ENCODE peak calls at places on chromosomes 11 and 22, in four cellular contexts. One of them, this sample, is unnamed.

GRCh38 chr11:112570335-112570734 is 309.7 kb upstream of the PLET1 start:
- DNase-seq in fibroblast of pulmonary artery: no peak
- DNase-seq in GM06990: no peak
- DNase-seq in AG09319: no peak
- DNase-seq in this sample: no peak

GRCh38 chr11:134488512-134488911 is 76.5 kb upstream of the B3GAT1 start:
- DNase-seq in AG09319: no peak
- DNase-seq in GM06990: no peak
- DNase-seq in fibroblast of pulmonary artery: no peak
- DNase-seq in this sample: no peak

GRCh38 chr11:117424781-117425180 is 97.1 kb downstream of the CEP164 start:
- DNase-seq in GM06990: no peak
- DNase-seq in fibroblast of pulmonary artery: peak
- DNase-seq in AG09319: no peak
- DNase-seq in this sample: no peak

GRCh38 chr11:65334696-65335295 is 1.1 kb downstream of the DPF2 start:
- DNase-seq in AG09319: no peak
- DNase-seq in GM06990: no peak
- DNase-seq in fibroblast of pulmonary artery: peak
- DNase-seq in this sample: no peak

GRCh38 chr11:35826949-35827348 is 116.9 kb upstream of the LDLRAD3 start:
- DNase-seq in AG09319: no peak
- DNase-seq in GM06990: no peak
- DNase-seq in fibroblast of pulmonary artery: no peak
- DNase-seq in this sample: no peak

GRCh38 chr22:39173787-39174497 is 21.5 kb upstream of the CBX7 start:
- DNase-seq in fibroblast of pulmonary artery: no peak
- DNase-seq in AG09319: no peak
- DNase-seq in GM06990: no peak
- DNase-seq in this sample: no peak

GRCh38 chr11:70527046-70527395 is 128.7 kb downstream of the CTTN start:
- DNase-seq in fibroblast of pulmonary artery: no peak
- DNase-seq in AG09319: no peak
- DNase-seq in GM06990: no peak
- DNase-seq in this sample: no peak

GRCh38 chr22:35598396-35598710 is 18.8 kb downstream of the MB start:
- DNase-seq in fibroblast of pulmonary artery: no peak
- DNase-seq in GM06990: no peak
- DNase-seq in AG09319: no peak
- DNase-seq in this sample: no peak

GRCh38 chr11:123518496-123519054 is 88.5 kb downstream of the GRAMD1B start:
- DNase-seq in GM06990: peak
- DNase-seq in fibroblast of pulmonary artery: no peak
- DNase-seq in AG09319: no peak
- DNase-seq in this sample: no peak

GRCh38 chr22:39728236-39728860 is 157.8 kb downstream of the CACNA1I start:
- DNase-seq in GM06990: no peak
- DNase-seq in fibroblast of pulmonary artery: no peak
- DNase-seq in AG09319: no peak
- DNase-seq in this sample: no peak

GRCh38 chr11:6736495-6737121 is 35.2 kb downstream of the OR2AG2 start:
- DNase-seq in GM06990: no peak
- DNase-seq in AG09319: no peak
- DNase-seq in fibroblast of pulmonary artery: no peak
- DNase-seq in this sample: no peak

GRCh38 chr22:30869996-30870395 is 98.6 kb downstream of the MORC2 start:
- DNase-seq in AG09319: no peak
- DNase-seq in GM06990: no peak
- DNase-seq in fibroblast of pulmonary artery: no peak
- DNase-seq in this sample: no peak

DNA sequence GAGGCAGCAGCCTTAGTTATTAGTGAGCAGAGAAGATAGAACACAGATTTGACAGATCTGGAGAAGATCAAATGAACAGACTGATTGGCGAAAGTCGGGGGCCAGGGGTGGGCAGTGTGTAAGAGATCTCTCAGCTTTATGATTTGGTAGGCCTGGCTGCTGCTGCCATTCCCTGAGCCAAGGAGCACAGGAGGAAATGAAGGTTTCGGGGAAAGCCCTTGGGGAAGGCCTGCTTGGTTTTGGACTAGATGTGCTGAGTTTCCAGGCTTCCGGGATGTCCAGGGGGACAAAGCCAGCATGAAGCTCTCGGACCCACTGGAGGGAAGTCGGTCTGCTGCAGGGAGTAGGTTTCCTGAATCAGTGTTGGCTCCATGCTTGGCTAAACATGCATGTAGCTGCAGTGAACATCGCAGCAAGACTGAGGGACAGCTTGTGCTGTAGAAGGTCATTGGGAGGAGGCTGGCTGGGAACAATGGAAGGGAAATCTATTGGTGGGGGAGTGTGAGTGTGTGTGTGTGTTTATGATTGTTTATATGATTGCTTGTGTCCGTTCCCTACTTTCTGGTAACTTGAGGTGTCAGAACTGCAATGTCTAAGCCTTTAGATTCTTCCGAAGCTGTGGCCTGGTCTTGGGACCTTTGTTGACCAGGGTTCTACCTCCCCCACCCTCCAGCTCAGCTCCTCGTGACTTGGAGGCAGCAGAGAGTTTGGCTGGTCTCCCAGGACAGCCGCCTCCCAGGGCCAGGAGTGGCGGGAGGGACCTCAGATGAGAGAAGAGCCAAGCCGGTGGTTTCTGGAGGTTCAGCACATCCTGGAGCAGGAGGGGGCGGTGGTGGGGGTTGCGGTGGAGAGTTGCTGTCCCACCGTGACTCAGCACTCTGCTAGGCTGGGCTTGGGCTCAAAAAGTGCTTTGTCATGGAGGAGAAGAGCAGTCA is 4.0 kb upstream of the FTH1 start:
- DNase-seq in AG09319: peak
- DNase-seq in GM06990: peak
- DNase-seq in fibroblast of pulmonary artery: peak
- DNase-seq in this sample: peak
- TF ChIP-seq CTCF in AG09319: no peak
- TF ChIP-seq CTCF in GM06990: no peak
- TF ChIP-seq CTCF in fibroblast of pulmonary artery: no peak
- TF ChIP-seq CTCF in this sample: no peak

DNA sequence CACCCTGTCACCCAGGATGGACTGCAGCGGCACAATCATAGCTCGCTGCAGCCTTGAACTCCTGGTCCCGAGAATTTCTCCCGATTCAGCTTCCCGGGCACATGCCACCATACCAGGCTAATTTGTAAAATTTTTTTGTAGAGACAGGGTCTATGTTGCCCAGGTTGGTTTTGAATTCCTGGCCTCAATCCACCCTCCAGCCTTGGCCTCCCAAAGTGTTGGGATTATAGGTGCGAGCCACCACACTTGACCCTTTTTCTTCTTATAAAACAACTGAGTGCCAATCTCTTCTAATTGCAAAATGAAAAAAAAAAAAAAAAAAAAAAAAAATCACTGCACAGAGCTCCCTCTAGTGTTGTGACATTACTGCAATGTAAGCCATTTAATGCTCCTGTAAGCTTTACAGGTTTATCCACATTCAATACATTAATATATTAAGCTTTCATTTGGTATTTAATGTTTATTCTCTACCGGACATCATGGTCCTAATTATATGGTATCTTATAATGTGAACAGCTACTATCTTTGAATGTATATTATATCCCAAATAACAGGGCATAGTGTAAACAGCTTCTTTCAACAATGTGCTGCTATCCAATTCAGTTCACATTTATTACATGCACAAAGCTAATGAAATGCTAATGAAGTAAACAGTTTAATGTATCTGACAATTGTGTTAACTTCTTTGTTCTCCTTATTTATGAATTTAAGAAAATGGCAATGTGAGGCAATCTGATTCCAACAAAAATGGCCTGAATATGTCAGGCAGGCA is 44.6 kb downstream of the COPB1 start:
- DNase-seq in AG09319: no peak
- DNase-seq in fibroblast of pulmonary artery: peak
- DNase-seq in GM06990: no peak
- DNase-seq in this sample: no peak
- TF ChIP-seq CTCF in AG09319: peak
- TF ChIP-seq CTCF in fibroblast of pulmonary artery: peak
- TF ChIP-seq CTCF in GM06990: peak
- TF ChIP-seq CTCF in this sample: peak

GRCh38 chr22:38097557-38098409 is 12.7 kb downstream of the BAIAP2L2 start:
- DNase-seq in fibroblast of pulmonary artery: peak
- DNase-seq in AG09319: no peak
- DNase-seq in GM06990: no peak
- DNase-seq in this sample: no peak
- TF ChIP-seq CTCF in fibroblast of pulmonary artery: peak
- TF ChIP-seq CTCF in AG09319: peak
- TF ChIP-seq CTCF in GM06990: no peak
- TF ChIP-seq CTCF in this sample: no peak

GRCh38 chr11:128690746-128691091 is 3.2 kb upstream of the FLI1 start:
- DNase-seq in fibroblast of pulmonary artery: no peak
- DNase-seq in AG09319: no peak
- DNase-seq in GM06990: no peak
- DNase-seq in this sample: no peak

GRCh38 chr11:128691802-128692749 is 1.8 kb upstream of the FLI1 start:
- DNase-seq in fibroblast of pulmonary artery: no peak
- DNase-seq in GM06990: no peak
- DNase-seq in AG09319: no peak
- DNase-seq in this sample: no peak

GRCh38 chr11:128694618-128695481 is 978 bp downstream of the FLI1 start:
- DNase-seq in fibroblast of pulmonary artery: peak
- DNase-seq in AG09319: no peak
- DNase-seq in GM06990: peak
- DNase-seq in this sample: no peak

GRCh38 chr11:128695539-128696221 is 1.8 kb downstream of the FLI1 start:
- DNase-seq in GM06990: no peak
- DNase-seq in fibroblast of pulmonary artery: peak
- DNase-seq in AG09319: no peak
- DNase-seq in this sample: no peak

DNA sequence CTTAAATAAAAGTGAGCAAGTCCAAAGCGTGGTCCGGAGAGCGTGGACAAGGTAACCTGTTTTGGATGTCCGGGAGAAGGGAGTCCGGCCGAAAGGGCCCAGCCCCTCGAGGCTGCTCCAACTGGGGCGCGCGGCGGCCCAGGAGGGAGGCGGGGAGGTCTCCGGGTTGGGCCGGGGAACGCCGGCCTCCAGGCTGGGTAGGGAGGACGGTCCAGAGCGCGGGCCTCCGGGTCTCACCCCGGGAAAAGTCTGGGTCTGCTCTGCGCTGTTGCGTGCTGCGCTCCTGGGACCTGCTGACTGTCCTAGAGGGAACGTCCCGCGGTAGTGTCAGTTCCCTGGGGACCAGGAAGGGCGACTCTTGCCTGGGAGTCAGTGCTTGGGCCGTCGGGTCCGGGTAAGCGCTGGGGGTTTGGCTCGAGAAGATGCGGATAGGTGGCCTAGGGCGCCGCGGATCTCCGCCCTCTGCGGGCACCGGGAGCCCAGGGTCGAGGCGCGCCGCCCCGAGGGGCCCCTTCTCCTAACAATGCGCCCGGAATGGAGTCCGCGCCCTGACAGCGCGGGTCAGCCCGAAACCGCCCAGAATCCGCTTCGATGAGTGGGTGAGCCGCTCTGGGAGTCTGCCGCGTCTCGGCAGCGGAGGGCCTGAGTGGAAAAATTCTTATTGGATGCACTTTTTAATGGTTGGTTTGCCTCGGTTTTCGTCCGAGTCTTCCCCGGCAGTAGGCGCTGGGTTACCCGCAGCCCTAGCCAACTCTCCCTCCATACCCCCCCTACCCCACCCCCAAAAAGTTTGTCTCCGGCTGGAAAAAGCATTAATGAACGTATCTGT is 908 bp upstream of the FLI1 start:
- DNase-seq in fibroblast of pulmonary artery: peak
- DNase-seq in GM06990: peak
- DNase-seq in AG09319: no peak
- DNase-seq in this sample: peak
- TF ChIP-seq CTCF in fibroblast of pulmonary artery: no peak
- TF ChIP-seq CTCF in GM06990: no peak
- TF ChIP-seq CTCF in AG09319: no peak
- TF ChIP-seq CTCF in this sample: no peak

GRCh38 chr22:17832665-17833064 is 58.4 kb upstream of the BID start:
- DNase-seq in GM06990: no peak
- DNase-seq in fibroblast of pulmonary artery: no peak
- DNase-seq in AG09319: no peak
- DNase-seq in this sample: no peak
- TF ChIP-seq CTCF in GM06990: no peak
- TF ChIP-seq CTCF in fibroblast of pulmonary artery: no peak
- TF ChIP-seq CTCF in AG09319: no peak
- TF ChIP-seq CTCF in this sample: no peak

GRCh38 chr11:46826310-46827044 is 19.6 kb downstream of the CKAP5 start:
- DNase-seq in AG09319: peak
- DNase-seq in fibroblast of pulmonary artery: peak
- DNase-seq in GM06990: peak
- DNase-seq in this sample: peak
- TF ChIP-seq CTCF in AG09319: peak
- TF ChIP-seq CTCF in fibroblast of pulmonary artery: no peak
- TF ChIP-seq CTCF in GM06990: no peak
- TF ChIP-seq CTCF in this sample: no peak

GRCh38 chr22:21919526-21920307 is 32.9 kb downstream of the PPM1F start:
- DNase-seq in fibroblast of pulmonary artery: no peak
- DNase-seq in GM06990: no peak
- DNase-seq in AG09319: no peak
- DNase-seq in this sample: no peak

GRCh38 chr22:21921729-21922128 is 30.9 kb downstream of the PPM1F start:
- DNase-seq in GM06990: no peak
- DNase-seq in fibroblast of pulmonary artery: no peak
- DNase-seq in AG09319: no peak
- DNase-seq in this sample: no peak

GRCh38 chr22:21920341-21921183 is 32.1 kb downstream of the PPM1F start:
- DNase-seq in fibroblast of pulmonary artery: no peak
- DNase-seq in AG09319: no peak
- DNase-seq in GM06990: no peak
- DNase-seq in this sample: no peak

GRCh38 chr22:21922370-21923162 is 30.1 kb downstream of the PPM1F start:
- DNase-seq in GM06990: no peak
- DNase-seq in AG09319: no peak
- DNase-seq in fibroblast of pulmonary artery: no peak
- DNase-seq in this sample: no peak

GRCh38 chr22:21921184-21921721 is 31.4 kb downstream of the PPM1F start:
- DNase-seq in AG09319: no peak
- DNase-seq in GM06990: no peak
- DNase-seq in fibroblast of pulmonary artery: no peak
- DNase-seq in this sample: no peak
- TF ChIP-seq CTCF in AG09319: no peak
- TF ChIP-seq CTCF in GM06990: no peak
- TF ChIP-seq CTCF in fibroblast of pulmonary artery: no peak
- TF ChIP-seq CTCF in this sample: no peak

DNA sequence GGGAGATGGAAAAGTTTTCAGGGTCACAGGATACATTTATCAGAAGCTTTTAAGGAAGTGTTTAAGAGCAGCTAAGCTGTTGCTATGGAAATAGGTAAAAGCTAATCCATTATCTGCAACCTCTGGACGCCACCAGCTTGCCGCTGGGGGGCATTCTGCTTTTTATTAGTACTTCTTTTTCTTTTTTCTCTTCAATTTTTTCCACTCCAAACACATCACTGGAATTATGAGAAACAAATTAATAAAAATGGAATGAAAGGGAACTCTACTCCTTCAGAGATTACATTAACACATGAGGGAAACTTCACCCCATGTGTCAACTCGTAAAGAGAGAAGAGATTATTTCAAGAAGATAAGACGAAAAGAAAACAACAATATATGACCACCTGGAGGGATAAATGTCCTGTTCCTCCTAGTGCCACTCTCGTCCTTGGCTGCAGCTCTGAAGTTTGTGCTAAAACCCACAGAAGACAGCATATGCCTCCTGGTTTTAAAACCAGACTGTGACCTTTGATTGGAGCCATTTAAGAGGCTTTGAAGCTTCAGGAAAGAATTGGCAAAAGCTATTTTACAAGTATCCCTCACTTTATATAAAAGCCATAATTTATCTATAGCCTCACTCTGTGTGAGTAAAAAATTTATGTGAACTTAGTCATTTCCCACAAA is 972.8 kb downstream of the OPCML start:
- DNase-seq in GM06990: no peak
- DNase-seq in fibroblast of pulmonary artery: no peak
- DNase-seq in AG09319: no peak
- DNase-seq in this sample: no peak
- TF ChIP-seq CTCF in GM06990: no peak
- TF ChIP-seq CTCF in fibroblast of pulmonary artery: peak
- TF ChIP-seq CTCF in AG09319: no peak
- TF ChIP-seq CTCF in this sample: no peak

This sample was measured in activated B cell treated with CpG ODN at 0.5 μM for 24 hours.